ENCODE peak calls at places on chromosomes 13 and 19, in four cellular contexts. One of them, this sample, is unnamed.

GRCh38 chr19:12137541-12137940 is 2.6 kb downstream of the ZNF20 start:
- DNase-seq in H1: no peak
- DNase-seq in HepG2: peak; percentile 67
- DNase-seq in K562: peak; percentile 35
- DNase-seq in this sample: no peak

GRCh38 chr13:31629085-31629785 is 110.1 kb upstream of the RXFP2 start:
- DNase-seq in HepG2: no peak
- DNase-seq in H1: no peak
- DNase-seq in K562: no peak
- DNase-seq in this sample: no peak

GRCh38 chr19:57830071-57830602 is at the start of gene ZNF587B:
- DNase-seq in H1: peak; percentile 77
- DNase-seq in K562: peak; percentile 61
- DNase-seq in HepG2: peak; percentile 47
- DNase-seq in this sample: peak; percentile 36

GRCh38 chr13:48398450-48399095 is 14.3 kb downstream of the LPAR6 start:
- DNase-seq in H1: no peak
- DNase-seq in HepG2: no peak
- DNase-seq in K562: no peak
- DNase-seq in this sample: no peak

GRCh38 chr13:54660277-54660676 is 1631.7 kb downstream of the OLFM4 start:
- DNase-seq in HepG2: no peak
- DNase-seq in K562: no peak
- DNase-seq in H1: no peak
- DNase-seq in this sample: no peak

GRCh38 chr13:110000534-110001345 is 214.4 kb upstream of the IRS2 start:
- DNase-seq in K562: no peak
- DNase-seq in H1: no peak
- DNase-seq in HepG2: no peak
- DNase-seq in this sample: no peak

GRCh38 chr13:33512880-33513554 is 227.5 kb upstream of the STARD13 start:
- DNase-seq in K562: no peak
- DNase-seq in H1: no peak
- DNase-seq in HepG2: no peak
- DNase-seq in this sample: no peak

GRCh38 chr19:23273022-23273593 is 22.9 kb upstream of the ZNF724 start:
- DNase-seq in H1: no peak
- DNase-seq in K562: no peak
- DNase-seq in HepG2: no peak
- DNase-seq in this sample: no peak

GRCh38 chr19:27974082-27974513 is 1238.9 kb downstream of the UQCRFS1 start:
- DNase-seq in K562: peak; percentile 25
- DNase-seq in H1: no peak
- DNase-seq in HepG2: peak; percentile 2
- DNase-seq in this sample: no peak

GRCh38 chr19:47280183-47280797 is 5.6 kb downstream of the INAFM1 start:
- DNase-seq in HepG2: peak; percentile 42
- DNase-seq in H1: no peak
- DNase-seq in K562: peak; percentile 79
- DNase-seq in this sample: no peak

GRCh38 chr13:93789058-93789457 is 562.5 kb downstream of the GPC6 start:
- DNase-seq in H1: no peak
- DNase-seq in K562: no peak
- DNase-seq in HepG2: no peak
- DNase-seq in this sample: no peak

GRCh38 chr19:34172661-34173144 is 399 bp downstream of the LSM14A start:
- DNase-seq in HepG2: no peak
- DNase-seq in H1: peak; percentile 10
- DNase-seq in K562: no peak
- DNase-seq in this sample: no peak

GRCh38 chr13:78317030-78317429 is 286.3 kb downstream of the POU4F1 start:
- DNase-seq in K562: no peak
- DNase-seq in H1: no peak
- DNase-seq in HepG2: no peak
- DNase-seq in this sample: no peak

GRCh38 chr19:35669566-35669965 is 3.2 kb downstream of the UPK1A start:
- DNase-seq in HepG2: no peak
- DNase-seq in H1: no peak
- DNase-seq in K562: no peak
- DNase-seq in this sample: no peak

GRCh38 chr13:98520674-98521449 is 56.0 kb downstream of the STK24 start:
- DNase-seq in H1: no peak
- DNase-seq in K562: no peak
- DNase-seq in HepG2: no peak
- DNase-seq in this sample: no peak

GRCh38 chr19:8592231-8593009 is 15.2 kb upstream of the MYO1F start:
- DNase-seq in HepG2: no peak
- DNase-seq in K562: peak; percentile 92
- DNase-seq in H1: peak; percentile 100
- DNase-seq in this sample: no peak

GRCh38 chr19:33260628-33261418 is 35.2 kb upstream of the SLC7A10 start:
- DNase-seq in H1: no peak
- DNase-seq in K562: no peak
- DNase-seq in HepG2: no peak
- DNase-seq in this sample: no peak

GRCh38 chr13:99983401-99984133 is 2.0 kb downstream of the ZIC2 start:
- DNase-seq in HepG2: no peak
- DNase-seq in H1: no peak
- DNase-seq in K562: peak; percentile 33
- DNase-seq in this sample: no peak

DNA sequence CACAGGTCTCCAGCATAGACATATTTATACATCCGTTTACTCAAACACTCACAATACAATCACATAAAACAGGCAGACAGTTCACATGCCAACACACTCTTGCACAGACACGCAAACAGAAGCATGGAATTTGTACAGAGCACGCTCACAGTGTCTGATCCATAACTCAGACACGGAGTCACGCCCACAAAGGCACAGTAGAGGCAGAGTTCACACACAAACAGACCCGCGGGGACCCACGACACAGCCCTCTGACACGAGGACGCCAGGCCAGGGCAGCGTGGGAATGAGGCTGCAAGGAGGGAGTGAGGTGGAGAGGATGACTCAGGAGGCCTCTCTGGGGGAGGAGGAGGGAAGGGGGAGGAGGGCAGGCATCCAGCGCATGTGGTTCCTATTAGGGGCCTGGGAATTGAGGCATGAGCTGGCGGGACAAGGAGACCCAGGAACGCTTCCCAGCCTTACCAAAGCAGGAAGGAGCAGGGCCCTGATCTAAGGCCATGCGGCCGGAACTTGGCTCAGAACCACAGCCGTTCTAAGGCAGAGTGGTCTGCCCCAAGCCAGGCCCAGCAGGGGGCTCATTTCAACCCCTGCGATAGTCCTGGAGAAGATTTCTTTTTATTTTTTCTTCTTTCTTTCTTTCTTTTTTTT is 9.1 kb upstream of the OLFM2 start:
- DNase-seq in K562: peak; percentile 71
- DNase-seq in HepG2: peak; percentile 10
- DNase-seq in H1: no peak
- DNase-seq in this sample: no peak
- TF ChIP-seq YY1 in K562: no peak
- TF ChIP-seq YY1 in HepG2: no peak
- TF ChIP-seq YY1 in H1: no peak
- TF ChIP-seq YY1 in this sample: no peak

DNA sequence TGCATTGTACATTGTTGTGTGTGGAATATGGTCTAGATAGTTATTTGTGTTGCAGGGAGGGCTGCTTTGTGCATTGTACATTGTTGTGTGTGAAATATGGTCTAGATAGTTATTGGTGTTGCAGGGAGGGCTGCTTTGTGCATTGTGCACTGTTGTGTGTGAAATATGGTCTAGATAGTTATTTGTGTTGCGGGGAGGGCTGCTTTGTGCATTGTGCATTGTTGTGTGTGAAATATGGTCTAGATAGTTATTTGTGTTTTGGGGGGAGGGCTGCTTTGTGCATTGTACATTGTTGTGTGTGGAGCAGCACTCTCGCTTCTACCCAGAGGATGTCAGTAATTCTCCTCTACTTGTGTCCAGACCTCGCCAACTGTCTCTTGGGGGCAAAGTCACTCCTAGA is 36.3 kb upstream of the ZNF835 start:
- DNase-seq in H1: no peak
- DNase-seq in K562: no peak
- DNase-seq in HepG2: no peak
- DNase-seq in this sample: no peak
- TF ChIP-seq FOSL1 in H1: no peak
- TF ChIP-seq FOSL1 in K562: no peak
- TF ChIP-seq FOSL1 in HepG2: no peak
- TF ChIP-seq FOSL1 in this sample: no peak

DNA sequence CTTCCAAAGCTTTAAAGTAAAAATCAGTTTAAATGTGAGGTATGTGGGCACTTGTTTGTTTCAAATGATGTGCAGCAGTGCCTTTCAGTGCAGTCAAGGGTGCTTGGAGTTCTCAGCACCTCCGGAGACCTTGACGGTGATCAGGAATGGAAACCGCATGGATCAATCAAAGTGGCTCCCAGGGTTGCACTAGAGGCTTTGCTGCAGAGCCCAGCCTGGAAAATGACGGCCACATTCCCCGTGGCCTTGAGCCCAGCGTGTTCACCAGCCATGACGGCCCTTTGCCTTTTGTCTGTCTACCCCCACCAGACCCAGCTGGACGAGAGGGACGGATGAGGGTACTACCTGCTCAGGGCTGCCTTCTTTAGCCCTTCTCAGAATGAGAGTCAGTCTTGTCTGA is 320.0 kb downstream of the TEX29 start:
- DNase-seq in K562: no peak
- DNase-seq in H1: no peak
- DNase-seq in HepG2: no peak
- DNase-seq in this sample: no peak
- H2AFZ ChIP-seq in K562: no peak overlapping the region
- H2AFZ ChIP-seq in H1: no peak overlapping the region
- H2AFZ ChIP-seq in HepG2: no peak overlapping the region
- H2AFZ ChIP-seq in this sample: no peak overlapping the region

GRCh38 chr19:45947926-45948325 is 25.7 kb downstream of the NOVA2 start:
- DNase-seq in HepG2: no peak
- DNase-seq in K562: no peak
- DNase-seq in H1: no peak
- DNase-seq in this sample: no peak
- TF ChIP-seq YY1 in HepG2: no peak
- TF ChIP-seq YY1 in K562: no peak
- TF ChIP-seq YY1 in H1: no peak
- TF ChIP-seq YY1 in this sample: no peak

DNA sequence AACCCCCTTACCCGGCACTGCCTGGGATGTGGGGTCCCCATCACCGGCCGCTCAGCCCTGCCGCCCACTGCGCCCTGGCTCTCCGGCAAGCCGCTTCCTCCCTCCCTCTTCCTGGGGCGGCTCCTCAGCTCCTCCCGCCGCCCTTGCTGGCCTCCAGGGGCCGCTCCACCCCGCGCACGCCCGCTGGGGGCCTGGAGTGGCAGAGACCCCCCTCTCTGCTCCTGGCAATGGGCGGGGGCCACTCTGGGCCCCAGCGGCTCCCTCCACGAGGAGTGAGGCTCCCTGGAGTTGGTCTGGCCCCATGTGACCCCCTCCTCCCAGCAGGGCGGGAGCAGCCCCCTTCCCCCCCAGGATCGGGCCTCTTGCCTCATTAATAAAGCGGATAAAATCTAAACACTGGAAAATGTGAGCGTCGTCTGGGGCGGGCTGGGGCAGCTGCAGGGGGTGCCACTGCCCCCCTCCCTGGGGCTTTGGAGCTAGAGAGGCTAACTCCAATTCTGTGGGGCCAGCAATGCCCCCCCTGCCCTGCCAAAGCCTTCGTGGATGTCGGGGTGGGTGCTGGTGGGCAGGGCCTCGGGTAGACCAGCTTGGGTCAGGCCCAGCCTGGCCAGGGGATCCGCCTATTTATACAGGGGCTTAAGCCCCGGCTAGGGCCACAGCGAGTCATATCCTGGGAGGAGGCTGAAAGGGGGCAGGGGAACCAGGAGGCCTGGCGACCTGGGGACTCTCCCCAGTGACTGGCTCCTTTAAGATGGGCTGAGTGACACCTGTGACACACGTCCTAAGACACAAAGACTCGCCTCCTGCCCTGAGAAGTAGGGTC is at the start of gene PTGER1:
- DNase-seq in HepG2: no peak
- DNase-seq in K562: peak; percentile 67
- DNase-seq in H1: no peak
- DNase-seq in this sample: peak; percentile 21
- TF ChIP-seq FOSL1 in HepG2: no peak
- TF ChIP-seq FOSL1 in K562: no peak
- TF ChIP-seq FOSL1 in H1: no peak
- TF ChIP-seq FOSL1 in this sample: peak; percentile 0

GRCh38 chr19:13492128-13492527 is 14.2 kb downstream of the CACNA1A start:
- DNase-seq in K562: no peak
- DNase-seq in HepG2: no peak
- DNase-seq in H1: no peak
- DNase-seq in this sample: no peak
- H2AFZ ChIP-seq in K562: no peak overlapping the region
- H2AFZ ChIP-seq in HepG2: no peak overlapping the region
- H2AFZ ChIP-seq in H1: no peak overlapping the region
- H2AFZ ChIP-seq in this sample: no peak overlapping the region

DNA sequence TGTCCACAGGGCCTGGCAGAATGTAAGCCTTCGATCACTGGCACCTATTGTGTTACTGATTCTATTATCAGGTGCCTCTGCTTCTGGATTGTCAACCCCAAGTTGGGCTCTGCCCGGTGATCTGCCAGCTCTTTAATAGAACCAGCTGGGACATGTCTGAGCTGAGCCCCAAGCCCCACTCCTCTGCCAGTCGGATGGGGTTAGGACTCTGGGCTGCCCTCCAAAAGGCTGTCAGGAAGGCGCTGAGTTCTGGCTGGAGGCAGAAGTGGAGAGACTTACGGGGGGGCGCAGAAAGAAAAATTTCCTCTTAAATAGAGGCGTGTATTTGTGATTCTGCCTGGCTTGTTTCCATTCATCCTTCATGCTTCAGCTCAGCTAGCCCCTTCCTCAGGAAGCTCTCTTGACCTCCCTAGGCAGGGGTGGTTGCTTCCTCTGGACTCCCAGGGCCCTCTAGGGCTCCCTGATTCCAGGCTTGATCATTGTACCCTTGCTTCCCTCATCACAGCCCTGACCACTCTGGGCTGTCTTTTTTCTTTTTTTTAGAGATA is 976 bp upstream of the KCNK6 start:
- DNase-seq in H1: no peak
- DNase-seq in HepG2: no peak
- DNase-seq in K562: no peak
- DNase-seq in this sample: no peak
- TF ChIP-seq YY1 in H1: no peak
- TF ChIP-seq YY1 in HepG2: no peak
- TF ChIP-seq YY1 in K562: no peak
- TF ChIP-seq YY1 in this sample: no peak

This sample was measured in HCT116.